ENCODE peak calls at places on chromosome 5, in ten cellular contexts. L, F, K, Q, C, J, G, R, T and P are unnamed samples.

GRCh38 chr5:179146277-179146676 is 86.1 kb downstream of the ZNF354C start:
- DNase-seq in R (no peak), K (peak; percentile 34), G (no peak), J (no peak), C (no peak), Q (no peak), T (no peak), F (no peak), L (no peak), P (no peak)

GRCh38 chr5:57445715-57446037 is 36.9 kb downstream of the ACTBL2 start:
- DNase-seq in C (no peak), R (no peak), Q (no peak), T (no peak), L (no peak), F (no peak), K (no peak), J (no peak), G (no peak), P (no peak)

GRCh38 chr5:53087596-53087995 is 22.0 kb downstream of the MOCS2 start:
- DNase-seq in C (no peak), R (no peak), T (no peak), Q (no peak), L (no peak), F (no peak), G (no peak), K (no peak), J (peak; percentile 65), P (no peak)

GRCh38 chr5:108762660-108763059 is 15.0 kb downstream of the FER start:
- DNase-seq in F (no peak), J (no peak), C (no peak), G (no peak), K (no peak), R (no peak), Q (no peak), T (no peak), L (no peak), P (no peak)

GRCh38 chr5:61669531-61669930 is 337.5 kb downstream of the ZSWIM6 start:
- DNase-seq in G (no peak), T (no peak), L (no peak), F (no peak), K (no peak), J (no peak), Q (no peak), R (no peak), C (no peak), P (no peak)

GRCh38 chr5:59789197-59789596 is 104.3 kb downstream of the PDE4D start:
- DNase-seq in K (no peak), G (no peak), R (peak; percentile 29), L (no peak), Q (no peak), T (no peak), J (no peak), C (no peak), F (no peak), P (no peak)

GRCh38 chr5:137890850-137891249 is 1.6 kb downstream of the PKD2L2 start:
- DNase-seq in F (peak; percentile 45), L (no peak), J (no peak), Q (no peak), T (no peak), R (no peak), G (no peak), K (no peak), C (no peak), P (no peak)

GRCh38 chr5:108148715-108149139 is 233.2 kb downstream of the FBXL17 start:
- DNase-seq in F (peak; percentile 59), Q (no peak), L (no peak), J (no peak), T (no peak), G (no peak), K (no peak), R (peak; percentile 22), C (no peak), P (no peak)

GRCh38 chr5:172550096-172550765 is 90.8 kb upstream of the NEURL1B start:
- DNase-seq in T (no peak), G (no peak), C (no peak), K (no peak), J (peak; percentile 30), F (no peak), L (no peak), R (no peak), Q (no peak), P (no peak)

GRCh38 chr5:57595530-57596098 is 113.0 kb upstream of the ACTBL2 start:
- DNase-seq in J (no peak), T (no peak), L (no peak), R (peak; percentile 63), K (no peak), G (no peak), F (no peak), C (no peak), Q (no peak), P (no peak)

GRCh38 chr5:172887735-172888134 is 53.7 kb downstream of the ERGIC1 start:
- DNase-seq in R (no peak), K (no peak), G (no peak), Q (no peak), J (no peak), F (no peak), C (no peak), T (no peak), L (no peak), P (no peak)

GRCh38 chr5:149434162-149435014 is 55.3 kb upstream of the IL17B start:
- DNase-seq in F (peak; percentile 84), R (peak; percentile 82), Q (peak; percentile 68), L (no peak), G (peak; percentile 33), K (peak; percentile 44), J (peak; percentile 81), C (no peak), T (no peak), P (no peak)

GRCh38 chr5:1785984-1786383 is 13.7 kb downstream of the MRPL36 start:
- DNase-seq in K (no peak), T (no peak), Q (no peak), F (no peak), L (no peak), G (no peak), R (no peak), C (no peak), J (peak; percentile 47), P (no peak)

GRCh38 chr5:36407396-36407795 is 105.7 kb upstream of the RANBP3L start:
- DNase-seq in R (no peak), C (no peak), G (no peak), K (no peak), Q (no peak), J (no peak), F (no peak), T (no peak), L (no peak), P (no peak)

GRCh38 chr5:160769264-160769663 is 82.7 kb downstream of the ATP10B start:
- DNase-seq in C (no peak), K (no peak), L (no peak), Q (peak; percentile 84), T (no peak), J (no peak), R (no peak), F (no peak), G (no peak), P (no peak)